ENCODE peak calls at places on chromosomes 6 and 20, in ten cellular contexts. One of them, this sample, is unnamed.

GRCh38 chr20:50561379-50562078 is 51.3 kb downstream of the PTPN1 start:
- DNase-seq in cardiac septum: no peak
- DNase-seq in endothelial cell: no peak
- DNase-seq in activated gamma-delta T cell treated with anti-CD3 and anti-CD28 coated beads, Interleukin-2, amount 50 U/mL, for 16 hours: peak
- DNase-seq in body of pancreas: no peak
- DNase-seq in SK-MEL-5: peak
- DNase-seq in ACHN: peak
- DNase-seq in stimulated activated naive CD8-positive, alpha-beta T cell treated with anti-CD3 and anti-CD28 coated beads, Interleukin-15, Interleukin-2, amounts not matched to agents 100 U/mL and 50 U/mL, for 24 hours: peak
- DNase-seq in neuronal stem cell: no peak
- DNase-seq in putamen: peak
- DNase-seq in this sample: no peak

GRCh38 chr20:49657118-49657901 is 56.4 kb downstream of the B4GALT5 start:
- DNase-seq in cardiac septum: no peak
- DNase-seq in endothelial cell: no peak
- DNase-seq in activated gamma-delta T cell treated with anti-CD3 and anti-CD28 coated beads, Interleukin-2, amount 50 U/mL, for 16 hours: no peak
- DNase-seq in body of pancreas: peak
- DNase-seq in SK-MEL-5: no peak
- DNase-seq in ACHN: no peak
- DNase-seq in stimulated activated naive CD8-positive, alpha-beta T cell treated with anti-CD3 and anti-CD28 coated beads, Interleukin-15, Interleukin-2, amounts not matched to agents 100 U/mL and 50 U/mL, for 24 hours: no peak
- DNase-seq in neuronal stem cell: no peak
- DNase-seq in putamen: no peak
- DNase-seq in this sample: no peak

GRCh38 chr6:4067673-4068072 is 11.3 kb downstream of the FAM217A start:
- DNase-seq in cardiac septum: no peak
- DNase-seq in endothelial cell: no peak
- DNase-seq in activated gamma-delta T cell treated with anti-CD3 and anti-CD28 coated beads, Interleukin-2, amount 50 U/mL, for 16 hours: no peak
- DNase-seq in body of pancreas: no peak
- DNase-seq in SK-MEL-5: no peak
- DNase-seq in ACHN: no peak
- DNase-seq in stimulated activated naive CD8-positive, alpha-beta T cell treated with anti-CD3 and anti-CD28 coated beads, Interleukin-15, Interleukin-2, amounts not matched to agents 100 U/mL and 50 U/mL, for 24 hours: no peak
- DNase-seq in neuronal stem cell: no peak
- DNase-seq in putamen: no peak
- DNase-seq in this sample: no peak

GRCh38 chr6:15176816-15177215 is 69.1 kb upstream of the JARID2 start:
- DNase-seq in cardiac septum: no peak
- DNase-seq in endothelial cell: no peak
- DNase-seq in activated gamma-delta T cell treated with anti-CD3 and anti-CD28 coated beads, Interleukin-2, amount 50 U/mL, for 16 hours: no peak
- DNase-seq in body of pancreas: no peak
- DNase-seq in SK-MEL-5: no peak
- DNase-seq in ACHN: no peak
- DNase-seq in stimulated activated naive CD8-positive, alpha-beta T cell treated with anti-CD3 and anti-CD28 coated beads, Interleukin-15, Interleukin-2, amounts not matched to agents 100 U/mL and 50 U/mL, for 24 hours: no peak
- DNase-seq in neuronal stem cell: peak
- DNase-seq in putamen: no peak
- DNase-seq in this sample: no peak

GRCh38 chr6:121344539-121344938 is 10.3 kb upstream of the TBC1D32 start:
- DNase-seq in cardiac septum: no peak
- DNase-seq in endothelial cell: no peak
- DNase-seq in activated gamma-delta T cell treated with anti-CD3 and anti-CD28 coated beads, Interleukin-2, amount 50 U/mL, for 16 hours: no peak
- DNase-seq in body of pancreas: no peak
- DNase-seq in SK-MEL-5: no peak
- DNase-seq in ACHN: no peak
- DNase-seq in stimulated activated naive CD8-positive, alpha-beta T cell treated with anti-CD3 and anti-CD28 coated beads, Interleukin-15, Interleukin-2, amounts not matched to agents 100 U/mL and 50 U/mL, for 24 hours: no peak
- DNase-seq in neuronal stem cell: no peak
- DNase-seq in putamen: no peak
- DNase-seq in this sample: no peak

GRCh38 chr20:63626424-63627128 is at the start of gene GMEB2:
- DNase-seq in cardiac septum: peak
- DNase-seq in endothelial cell: peak
- DNase-seq in activated gamma-delta T cell treated with anti-CD3 and anti-CD28 coated beads, Interleukin-2, amount 50 U/mL, for 16 hours: peak
- DNase-seq in body of pancreas: peak
- DNase-seq in SK-MEL-5: peak
- DNase-seq in ACHN: no peak
- DNase-seq in stimulated activated naive CD8-positive, alpha-beta T cell treated with anti-CD3 and anti-CD28 coated beads, Interleukin-15, Interleukin-2, amounts not matched to agents 100 U/mL and 50 U/mL, for 24 hours: peak
- DNase-seq in neuronal stem cell: no peak
- DNase-seq in putamen: peak
- DNase-seq in this sample: peak

GRCh38 chr20:1860446-1860845 is 34.8 kb upstream of the SIRPA start:
- DNase-seq in cardiac septum: no peak
- DNase-seq in endothelial cell: no peak
- DNase-seq in activated gamma-delta T cell treated with anti-CD3 and anti-CD28 coated beads, Interleukin-2, amount 50 U/mL, for 16 hours: no peak
- DNase-seq in body of pancreas: no peak
- DNase-seq in SK-MEL-5: no peak
- DNase-seq in ACHN: no peak
- DNase-seq in stimulated activated naive CD8-positive, alpha-beta T cell treated with anti-CD3 and anti-CD28 coated beads, Interleukin-15, Interleukin-2, amounts not matched to agents 100 U/mL and 50 U/mL, for 24 hours: no peak
- DNase-seq in neuronal stem cell: no peak
- DNase-seq in putamen: no peak
- DNase-seq in this sample: no peak

GRCh38 chr6:157632821-157633220 is 190.2 kb upstream of the SNX9 start:
- DNase-seq in cardiac septum: peak
- DNase-seq in endothelial cell: no peak
- DNase-seq in activated gamma-delta T cell treated with anti-CD3 and anti-CD28 coated beads, Interleukin-2, amount 50 U/mL, for 16 hours: no peak
- DNase-seq in body of pancreas: no peak
- DNase-seq in SK-MEL-5: no peak
- DNase-seq in ACHN: no peak
- DNase-seq in stimulated activated naive CD8-positive, alpha-beta T cell treated with anti-CD3 and anti-CD28 coated beads, Interleukin-15, Interleukin-2, amounts not matched to agents 100 U/mL and 50 U/mL, for 24 hours: no peak
- DNase-seq in neuronal stem cell: no peak
- DNase-seq in putamen: peak
- DNase-seq in this sample: no peak

GRCh38 chr6:147212618-147213017 is 8.4 kb downstream of the STXBP5 start:
- DNase-seq in cardiac septum: no peak
- DNase-seq in endothelial cell: no peak
- DNase-seq in activated gamma-delta T cell treated with anti-CD3 and anti-CD28 coated beads, Interleukin-2, amount 50 U/mL, for 16 hours: no peak
- DNase-seq in body of pancreas: no peak
- DNase-seq in SK-MEL-5: peak
- DNase-seq in ACHN: no peak
- DNase-seq in stimulated activated naive CD8-positive, alpha-beta T cell treated with anti-CD3 and anti-CD28 coated beads, Interleukin-15, Interleukin-2, amounts not matched to agents 100 U/mL and 50 U/mL, for 24 hours: no peak
- DNase-seq in neuronal stem cell: no peak
- DNase-seq in putamen: no peak
- DNase-seq in this sample: no peak

GRCh38 chr20:19212524-19213502 is at the start of gene SLC24A3:
- DNase-seq in cardiac septum: peak
- DNase-seq in endothelial cell: peak
- DNase-seq in activated gamma-delta T cell treated with anti-CD3 and anti-CD28 coated beads, Interleukin-2, amount 50 U/mL, for 16 hours: no peak
- DNase-seq in body of pancreas: peak
- DNase-seq in SK-MEL-5: no peak
- DNase-seq in ACHN: no peak
- DNase-seq in stimulated activated naive CD8-positive, alpha-beta T cell treated with anti-CD3 and anti-CD28 coated beads, Interleukin-15, Interleukin-2, amounts not matched to agents 100 U/mL and 50 U/mL, for 24 hours: peak
- DNase-seq in neuronal stem cell: peak
- DNase-seq in putamen: peak
- DNase-seq in this sample: peak

GRCh38 chr20:62752671-62753501 is 43.4 kb upstream of the MRGBP start:
- DNase-seq in cardiac septum: no peak
- DNase-seq in endothelial cell: no peak
- DNase-seq in activated gamma-delta T cell treated with anti-CD3 and anti-CD28 coated beads, Interleukin-2, amount 50 U/mL, for 16 hours: no peak
- DNase-seq in body of pancreas: no peak
- DNase-seq in SK-MEL-5: no peak
- DNase-seq in ACHN: no peak
- DNase-seq in stimulated activated naive CD8-positive, alpha-beta T cell treated with anti-CD3 and anti-CD28 coated beads, Interleukin-15, Interleukin-2, amounts not matched to agents 100 U/mL and 50 U/mL, for 24 hours: no peak
- DNase-seq in neuronal stem cell: no peak
- DNase-seq in putamen: no peak
- DNase-seq in this sample: no peak

GRCh38 chr6:128070406-128070805 is 169.5 kb upstream of the THEMIS start:
- DNase-seq in cardiac septum: no peak
- DNase-seq in endothelial cell: no peak
- DNase-seq in activated gamma-delta T cell treated with anti-CD3 and anti-CD28 coated beads, Interleukin-2, amount 50 U/mL, for 16 hours: no peak
- DNase-seq in body of pancreas: no peak
- DNase-seq in SK-MEL-5: no peak
- DNase-seq in ACHN: no peak
- DNase-seq in stimulated activated naive CD8-positive, alpha-beta T cell treated with anti-CD3 and anti-CD28 coated beads, Interleukin-15, Interleukin-2, amounts not matched to agents 100 U/mL and 50 U/mL, for 24 hours: no peak
- DNase-seq in neuronal stem cell: no peak
- DNase-seq in putamen: no peak
- DNase-seq in this sample: no peak

GRCh38 chr6:107534762-107535161 is 44.8 kb downstream of the SOBP start:
- DNase-seq in cardiac septum: no peak
- DNase-seq in endothelial cell: no peak
- DNase-seq in activated gamma-delta T cell treated with anti-CD3 and anti-CD28 coated beads, Interleukin-2, amount 50 U/mL, for 16 hours: no peak
- DNase-seq in body of pancreas: no peak
- DNase-seq in SK-MEL-5: no peak
- DNase-seq in ACHN: no peak
- DNase-seq in stimulated activated naive CD8-positive, alpha-beta T cell treated with anti-CD3 and anti-CD28 coated beads, Interleukin-15, Interleukin-2, amounts not matched to agents 100 U/mL and 50 U/mL, for 24 hours: no peak
- DNase-seq in neuronal stem cell: no peak
- DNase-seq in putamen: no peak
- DNase-seq in this sample: no peak

GRCh38 chr20:23406880-23407279 is 14.4 kb downstream of the NAPB start:
- DNase-seq in cardiac septum: no peak
- DNase-seq in endothelial cell: no peak
- DNase-seq in activated gamma-delta T cell treated with anti-CD3 and anti-CD28 coated beads, Interleukin-2, amount 50 U/mL, for 16 hours: no peak
- DNase-seq in body of pancreas: no peak
- DNase-seq in SK-MEL-5: no peak
- DNase-seq in ACHN: no peak
- DNase-seq in stimulated activated naive CD8-positive, alpha-beta T cell treated with anti-CD3 and anti-CD28 coated beads, Interleukin-15, Interleukin-2, amounts not matched to agents 100 U/mL and 50 U/mL, for 24 hours: no peak
- DNase-seq in neuronal stem cell: no peak
- DNase-seq in putamen: no peak
- DNase-seq in this sample: no peak

GRCh38 chr6:87909849-87910248 is 137.8 kb upstream of the SPACA1 start:
- DNase-seq in cardiac septum: no peak
- DNase-seq in endothelial cell: no peak
- DNase-seq in activated gamma-delta T cell treated with anti-CD3 and anti-CD28 coated beads, Interleukin-2, amount 50 U/mL, for 16 hours: no peak
- DNase-seq in body of pancreas: no peak
- DNase-seq in SK-MEL-5: peak
- DNase-seq in ACHN: peak
- DNase-seq in stimulated activated naive CD8-positive, alpha-beta T cell treated with anti-CD3 and anti-CD28 coated beads, Interleukin-15, Interleukin-2, amounts not matched to agents 100 U/mL and 50 U/mL, for 24 hours: peak
- DNase-seq in neuronal stem cell: no peak
- DNase-seq in putamen: no peak
- DNase-seq in this sample: no peak

GRCh38 chr6:74362391-74362790 is 666.4 kb downstream of the CD109 start:
- DNase-seq in cardiac septum: no peak
- DNase-seq in endothelial cell: no peak
- DNase-seq in activated gamma-delta T cell treated with anti-CD3 and anti-CD28 coated beads, Interleukin-2, amount 50 U/mL, for 16 hours: no peak
- DNase-seq in body of pancreas: no peak
- DNase-seq in SK-MEL-5: no peak
- DNase-seq in ACHN: no peak
- DNase-seq in stimulated activated naive CD8-positive, alpha-beta T cell treated with anti-CD3 and anti-CD28 coated beads, Interleukin-15, Interleukin-2, amounts not matched to agents 100 U/mL and 50 U/mL, for 24 hours: no peak
- DNase-seq in neuronal stem cell: no peak
- DNase-seq in putamen: no peak
- DNase-seq in this sample: no peak